ENCODE peak calls at places on chromosomes 16 and 17, in nine cellular contexts. U is upper lobe of right lung, Q is NB4, F is colonic mucosa, Y is sigmoid colon, J is fibroblast of the aortic adventitia, L is BJ, S is AG10803, H is PC-3. I is an unnamed sample.

GRCh38 chr17:61966201-61966600 is 38.4 kb upstream of the INTS2 start:
- DNase-seq in U (no peak), S (no peak), L (no peak), Y (no peak), Q (no peak), J (no peak), H (no peak), F (no peak), I (no peak)

GRCh38 chr17:42241871-42242270 is 34.3 kb downstream of the STAT5B start:
- DNase-seq in H (no peak), J (no peak), S (no peak), U (no peak), Y (no peak), L (no peak), Q (no peak), F (no peak), I (no peak)

GRCh38 chr16:67565470-67566100 is 3.3 kb downstream of the CTCF start:
- DNase-seq in Q (no peak), U (no peak), H (no peak), S (no peak), J (no peak), F (no peak), L (no peak), Y (peak), I (no peak)

GRCh38 chr16:78122774-78123315 is 23.4 kb downstream of the WWOX start:
- DNase-seq in Y (no peak), H (peak), L (no peak), Q (peak), F (no peak), S (peak), U (no peak), J (peak), I (no peak)

GRCh38 chr16:86517652-86518258 is 7.4 kb downstream of the FOXF1 start:
- DNase-seq in F (peak), Y (peak), H (peak), U (no peak), L (no peak), S (peak), J (peak), Q (peak), I (no peak)

GRCh38 chr16:57676624-57677085 is 8.5 kb downstream of the ADGRG3 start:
- DNase-seq in S (no peak), J (no peak), F (no peak), U (no peak), Y (peak), H (peak), Q (no peak), L (no peak), I (no peak)

GRCh38 chr16:86576591-86577313 is 1.6 kb upstream of the FOXL1 start:
- DNase-seq in L (no peak), J (no peak), S (no peak), Q (no peak), U (no peak), H (peak), F (no peak), Y (no peak), I (no peak)

GRCh38 chr17:82959990-82960418 is 119.4 kb upstream of the METRNL start:
- DNase-seq in S (no peak), J (no peak), F (no peak), L (no peak), Q (no peak), Y (peak), H (no peak), U (peak), I (peak)

GRCh38 chr17:38322156-38322779 is 21.5 kb downstream of the GPR179 start:
- DNase-seq in H (peak), S (peak), U (peak), J (peak), L (no peak), Q (peak), F (peak), Y (peak), I (peak)

GRCh38 chr16:3444032-3444388 is 530 bp downstream of the NAA60 start:
- DNase-seq in L (no peak), J (peak), H (no peak), F (peak), Q (peak), Y (no peak), S (peak), U (no peak), I (no peak)

GRCh38 chr16:27233731-27234130 is 30.4 kb downstream of the KDM8 start:
- DNase-seq in Q (no peak), U (peak), H (no peak), Y (peak), L (no peak), S (no peak), F (no peak), J (no peak), I (no peak)

GRCh38 chr17:34761646-34762045 is 182.3 kb downstream of the TMEM132E start:
- DNase-seq in U (no peak), S (no peak), Y (no peak), L (no peak), H (no peak), Q (peak), F (no peak), J (no peak), I (no peak)

GRCh38 chr16:25060920-25061319 is 45.8 kb upstream of the ARHGAP17 start:
- DNase-seq in H (no peak), L (no peak), S (no peak), Y (no peak), J (no peak), F (no peak), U (no peak), Q (peak), I (no peak)

GRCh38 chr16:4206680-4207079 is 35.2 kb downstream of the SRL start:
- DNase-seq in H (no peak), Y (no peak), F (no peak), S (no peak), J (no peak), L (no peak), U (no peak), Q (no peak), I (no peak)

GRCh38 chr17:56297142-56297541 is 143.9 kb downstream of the ANKFN1 start:
- DNase-seq in F (no peak), S (peak), L (no peak), H (no peak), Y (no peak), U (no peak), J (peak), Q (peak), I (no peak)

GRCh38 chr16:8848939-8849391 is 19.8 kb downstream of the CARHSP1 start:
- DNase-seq in F (no peak), Q (peak), L (peak), J (peak), S (peak), Y (peak), U (no peak), H (peak), I (no peak)

DNA sequence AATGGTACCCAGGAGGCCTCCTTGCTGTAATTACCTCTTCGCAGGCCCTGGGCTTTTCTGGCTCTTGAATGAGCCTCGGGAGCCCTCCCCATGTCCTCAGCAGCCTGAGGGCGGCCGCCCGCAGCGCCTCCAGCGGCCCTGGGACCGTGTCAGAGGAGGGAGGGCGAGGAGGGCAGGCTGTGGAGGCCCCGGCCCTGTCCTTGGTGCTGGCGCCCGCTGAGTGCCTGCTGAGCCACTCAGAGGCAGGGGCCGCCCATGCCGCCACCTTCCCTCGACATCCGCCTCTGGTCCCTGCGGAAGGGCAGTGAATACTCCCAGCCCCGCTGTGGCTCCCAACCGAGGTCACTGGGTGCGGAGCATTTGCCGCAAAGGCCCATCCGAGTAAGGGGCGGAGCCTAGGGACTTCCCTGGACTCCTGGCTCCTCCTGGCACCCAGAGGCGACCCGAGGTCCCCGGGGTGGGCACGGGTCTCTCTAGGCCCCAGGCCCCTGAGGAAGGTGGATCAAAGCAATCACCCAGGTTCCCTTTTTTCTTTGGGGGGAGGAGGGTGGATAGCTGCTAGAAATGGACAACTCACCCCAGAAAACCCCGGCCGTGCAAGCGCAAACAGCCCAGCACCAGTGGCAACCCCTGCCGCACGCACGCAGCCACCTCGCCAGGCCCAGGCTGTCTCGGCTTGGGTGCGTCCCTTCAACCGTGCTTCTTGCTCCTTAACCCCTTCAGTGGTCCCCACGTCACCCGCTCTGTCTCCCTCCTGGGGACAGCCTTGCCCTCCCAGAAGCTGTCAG is 2.7 kb downstream of the RBFOX3 start:
- DNase-seq in H (peak), U (no peak), S (no peak), Q (peak), F (no peak), J (no peak), Y (peak), L (no peak), I (peak)
- TF ChIP-seq CTCF in H (peak), U (no peak), S (no peak), Q (peak), F (no peak), J (no peak), Y (no peak), L (peak), I (no peak)

DNA sequence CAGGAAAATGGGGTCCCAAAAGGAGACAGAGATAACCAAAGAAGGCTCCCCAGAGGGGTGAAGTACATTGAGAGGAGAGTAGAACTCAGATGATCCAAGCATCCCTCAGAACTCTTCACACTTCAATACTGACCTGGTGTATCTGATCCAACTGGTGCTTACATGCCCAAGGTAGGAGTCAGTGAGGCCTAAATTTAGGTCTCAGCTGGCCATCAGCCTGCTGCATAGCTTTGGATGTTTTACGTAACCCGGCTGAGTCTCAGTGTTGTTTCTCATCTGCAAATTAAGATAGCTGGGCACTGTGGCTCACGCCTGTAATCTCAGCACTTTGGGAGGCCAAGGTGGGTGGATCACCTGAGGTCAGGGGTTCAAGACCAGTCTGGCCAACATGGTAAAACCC is 11.6 kb upstream of the GOSR2 start:
- DNase-seq in U (no peak), H (no peak), J (no peak), Y (no peak), F (no peak), Q (no peak), S (peak), L (no peak), I (no peak)
- TF ChIP-seq CTCF in U (no peak), H (no peak), J (no peak), Y (no peak), F (no peak), Q (no peak), S (no peak), L (no peak), I (no peak)

DNA sequence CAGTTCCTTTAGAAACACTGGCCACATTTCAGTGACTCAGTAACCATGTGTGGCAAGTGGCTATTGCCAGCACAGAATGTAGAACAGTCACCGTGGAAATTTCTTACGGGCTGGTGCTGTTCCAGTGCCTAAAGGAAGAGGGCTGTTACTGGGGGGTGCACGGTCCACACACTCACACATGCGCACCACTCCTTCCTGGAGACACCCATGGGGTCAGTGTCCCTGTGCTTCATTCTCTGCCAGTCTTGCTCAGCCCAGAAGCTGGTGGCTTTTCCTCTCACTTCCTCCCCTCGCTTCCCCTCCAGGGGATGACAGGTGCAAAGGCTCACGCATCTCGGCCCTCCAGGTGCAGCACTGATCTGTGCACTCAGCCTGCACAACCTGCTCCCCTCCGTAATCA is 115.6 kb downstream of the CCDC182 start:
- DNase-seq in H (no peak), J (no peak), F (no peak), U (peak), Y (no peak), Q (peak), L (no peak), S (peak), I (no peak)
- TF ChIP-seq CTCF in H (no peak), J (no peak), F (no peak), U (no peak), Y (no peak), Q (no peak), L (no peak), S (no peak), I (no peak)

GRCh38 chr17:44121206-44121605 is 2.2 kb downstream of the HDAC5 start:
- DNase-seq in Q (no peak), U (no peak), Y (no peak), S (no peak), H (no peak), J (no peak), L (no peak), F (no peak), I (no peak)

GRCh38 chr17:44121997-44122824 is 1.2 kb downstream of the HDAC5 start:
- DNase-seq in F (no peak), S (no peak), Y (no peak), Q (peak), H (no peak), L (no peak), U (no peak), J (no peak), I (no peak)

GRCh38 chr17:44124118-44124438 is 637 bp upstream of the HDAC5 start:
- DNase-seq in H (no peak), J (no peak), Y (no peak), S (no peak), L (no peak), U (no peak), F (no peak), Q (no peak), I (no peak)

GRCh38 chr17:44122825-44123355 is 551 bp downstream of the HDAC5 start:
- DNase-seq in Y (no peak), Q (no peak), U (no peak), H (no peak), L (no peak), F (no peak), S (no peak), J (no peak), I (no peak)

GRCh38 chr17:44123356-44124117 is at the start of gene HDAC5:
- DNase-seq in S (peak), F (peak), H (peak), J (peak), L (peak), U (peak), Q (peak), Y (peak), I (peak)
- TF ChIP-seq CTCF in S (peak), F (peak), H (peak), J (peak), L (peak), U (peak), Q (peak), Y (peak), I (no peak)

GRCh38 chr16:2278272-2278608 is 10.3 kb upstream of the RNPS1 start:
- DNase-seq in F (no peak), S (no peak), U (no peak), Q (no peak), L (no peak), H (no peak), Y (no peak), J (no peak), I (no peak)

GRCh38 chr16:2278956-2279800 is 11.3 kb upstream of the RNPS1 start:
- DNase-seq in J (no peak), F (no peak), U (no peak), Y (no peak), H (no peak), L (no peak), S (no peak), Q (no peak), I (no peak)

GRCh38 chr16:2276501-2277195 is 8.7 kb upstream of the RNPS1 start:
- DNase-seq in U (no peak), Y (no peak), F (no peak), J (no peak), S (no peak), H (no peak), Q (no peak), L (no peak), I (no peak)

GRCh38 chr16:2275476-2276450 is 7.8 kb upstream of the RNPS1 start:
- DNase-seq in S (no peak), Y (no peak), F (no peak), U (no peak), Q (no peak), H (no peak), L (no peak), J (no peak), I (no peak)

DNA sequence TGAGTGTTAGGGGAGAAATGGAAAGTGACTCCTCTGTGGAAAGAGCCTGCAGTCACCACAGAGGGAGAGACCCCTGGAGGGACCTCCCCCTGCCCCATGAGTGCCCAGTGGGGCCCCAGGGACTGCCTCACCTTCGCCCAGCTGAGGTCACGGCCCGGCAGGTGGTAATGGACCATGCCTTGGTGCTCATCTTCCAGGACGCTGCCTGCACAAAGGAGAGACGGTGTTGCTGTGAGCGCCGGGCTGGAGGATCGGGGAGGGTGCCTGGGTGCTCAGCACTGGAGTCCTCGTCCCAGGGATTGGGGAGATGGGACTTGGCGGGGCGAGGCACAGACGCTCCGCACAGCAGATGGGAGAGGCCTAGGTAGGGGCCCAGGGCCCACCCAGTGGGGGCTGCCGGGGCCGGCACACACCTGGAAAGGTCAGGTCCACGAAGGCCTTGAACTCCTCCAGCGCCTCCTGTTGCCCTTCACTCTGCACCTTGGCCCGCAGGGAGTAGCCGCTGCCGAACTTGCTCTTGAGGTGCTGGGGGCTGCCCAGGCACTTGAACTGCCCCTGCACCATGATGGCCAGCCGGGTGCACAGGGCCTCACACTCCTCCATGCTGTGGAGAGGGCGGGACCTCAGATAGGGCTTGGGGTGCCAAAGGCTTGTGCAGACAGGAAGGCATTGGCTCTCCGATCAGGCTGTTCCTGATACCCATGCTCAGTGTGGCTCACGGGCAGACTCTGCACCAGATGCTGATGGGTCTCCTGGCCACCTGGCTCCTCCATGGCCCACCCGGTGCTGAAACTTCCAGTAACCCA is 9.7 kb upstream of the RNPS1 start:
- DNase-seq in F (no peak), Q (no peak), H (no peak), Y (no peak), L (no peak), J (no peak), U (no peak), S (no peak), I (no peak)
- TF ChIP-seq CTCF in F (no peak), Q (no peak), H (no peak), Y (no peak), L (no peak), J (no peak), U (no peak), S (no peak), I (no peak)

GRCh38 chr17:19867654-19868395 is at the start of gene ULK2:
- DNase-seq in H (peak), J (peak), Q (peak), S (peak), L (no peak), F (peak), Y (peak), U (peak), I (peak)
- TF ChIP-seq CTCF in H (no peak), J (peak), Q (peak), S (no peak), L (no peak), F (no peak), Y (no peak), U (no peak), I (no peak)

DNA sequence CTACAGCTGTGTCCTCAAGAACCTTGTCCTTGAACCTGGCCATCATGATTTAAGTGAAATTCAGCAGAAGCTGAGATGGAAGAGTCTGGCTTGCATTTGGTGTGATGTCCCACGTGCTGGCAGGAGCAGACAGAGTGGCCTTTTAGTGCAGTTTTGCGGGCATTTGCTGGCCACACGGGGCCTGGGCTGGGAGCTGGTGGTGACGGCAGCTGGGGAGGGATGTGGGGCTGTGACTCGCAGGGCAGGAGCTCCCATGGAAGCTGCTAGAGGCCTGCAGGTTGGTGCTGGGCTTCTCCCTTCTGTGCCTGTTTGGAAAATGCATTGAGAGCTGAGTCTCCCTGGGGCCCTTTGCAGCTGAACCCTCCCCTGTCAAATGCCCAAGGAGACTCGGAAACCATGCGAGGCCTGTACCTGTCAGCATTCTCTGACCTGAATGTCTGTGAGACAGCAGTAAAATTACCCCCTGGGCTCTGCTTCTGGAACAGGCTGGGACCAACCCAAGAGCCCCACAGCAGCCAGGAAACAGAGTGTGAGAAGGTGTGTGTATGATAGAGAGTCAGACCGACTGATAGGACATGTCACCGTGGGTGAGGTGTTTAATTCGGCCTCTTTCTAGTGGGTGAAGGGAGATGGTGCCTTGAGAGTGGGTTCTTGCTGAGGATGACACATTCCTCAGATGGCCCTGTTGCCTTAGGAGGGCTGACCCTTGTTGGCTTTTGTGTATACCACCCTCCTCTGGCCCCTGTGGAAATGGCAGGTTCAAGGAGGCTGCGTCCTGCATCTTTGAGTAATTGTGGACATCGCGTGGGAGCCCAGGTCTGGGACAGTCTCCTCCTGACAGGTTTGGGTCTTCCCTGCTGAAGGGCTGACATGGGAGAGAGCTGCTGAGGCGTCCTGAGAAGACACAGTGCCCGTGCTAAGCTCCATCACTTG is 145.5 kb downstream of the MSI2 start:
- DNase-seq in J (no peak), Y (no peak), U (no peak), S (no peak), F (no peak), L (no peak), Q (peak), H (no peak), I (no peak)
- TF ChIP-seq CTCF in J (no peak), Y (no peak), U (no peak), S (no peak), F (no peak), L (no peak), Q (peak), H (peak), I (no peak)